ENCODE peak calls at places on chromosomes 12 and 14, in eight cellular contexts. L, Y, X, Q, D, C, U and G are unnamed samples.

GRCh38 chr12:50584135-50584534 is 79.3 kb downstream of the DIP2B start:
- DNase-seq in C (no peak), Q (no peak), L (no peak), Y (no peak), U (no peak), X (no peak), D (no peak), G (no peak)

GRCh38 chr14:69059658-69060648 is 80.9 kb upstream of the ACTN1 start:
- DNase-seq in Y (no peak), D (no peak), X (no peak), Q (no peak), U (no peak), L (peak), C (peak), G (peak)

GRCh38 chr12:25123126-25123525 is 71.8 kb downstream of the DNAI7 start:
- DNase-seq in D (no peak), Q (no peak), X (peak), L (no peak), C (no peak), U (no peak), Y (no peak), G (no peak)

GRCh38 chr12:53739285-53740129 is 12.3 kb upstream of the CALCOCO1 start:
- DNase-seq in U (no peak), C (no peak), Q (no peak), Y (peak), X (no peak), D (no peak), L (no peak), G (no peak)

GRCh38 chr12:124939428-124940142 is 25.1 kb upstream of the UBC start:
- DNase-seq in U (peak), D (peak), L (peak), C (peak), Q (peak), Y (peak), X (peak), G (peak)

GRCh38 chr14:72172075-72172474 is 239.8 kb downstream of the RGS6 start:
- DNase-seq in C (no peak), Y (no peak), L (no peak), U (no peak), X (no peak), Q (no peak), D (no peak), G (no peak)

GRCh38 chr14:22598099-22598895 is at the start of gene ABHD4:
- DNase-seq in U (peak), C (peak), Y (peak), D (peak), X (peak), L (peak), Q (peak), G (no peak)

GRCh38 chr14:20820063-20820904 is 17.6 kb upstream of the RNASE1 start:
- DNase-seq in X (no peak), U (no peak), Q (no peak), D (no peak), L (no peak), Y (peak), C (no peak), G (peak)

GRCh38 chr14:43119672-43120071 is 1387.4 kb downstream of the FSCB start:
- DNase-seq in D (peak), U (no peak), C (no peak), X (no peak), Y (no peak), L (no peak), Q (no peak), G (no peak)

GRCh38 chr14:36022765-36023415 is 153.6 kb downstream of the PTCSC3 start:
- DNase-seq in U (no peak), L (no peak), C (no peak), D (no peak), Q (no peak), Y (no peak), X (no peak), G (no peak)

GRCh38 chr14:52939427-52939826 is 11.4 kb downstream of the FERMT2 start:
- DNase-seq in L (no peak), Q (no peak), Y (no peak), D (no peak), X (no peak), U (no peak), C (no peak), G (no peak)

GRCh38 chr14:52937306-52937705 is 13.5 kb downstream of the FERMT2 start:
- DNase-seq in U (no peak), C (no peak), Q (no peak), Y (no peak), X (no peak), L (no peak), D (no peak), G (no peak)

GRCh38 chr14:52936437-52936836 is 14.4 kb downstream of the FERMT2 start:
- DNase-seq in Y (no peak), X (no peak), D (no peak), U (no peak), C (no peak), L (no peak), Q (no peak), G (no peak)

GRCh38 chr14:52935847-52936246 is 15.0 kb downstream of the FERMT2 start:
- DNase-seq in X (no peak), L (no peak), Y (no peak), C (no peak), D (no peak), U (no peak), Q (no peak), G (no peak)

GRCh38 chr14:52937869-52938268 is 13.0 kb downstream of the FERMT2 start:
- DNase-seq in Y (no peak), U (no peak), X (no peak), D (no peak), C (no peak), L (no peak), Q (no peak), G (no peak)
- H3K27ac ChIP-seq in Y (no peak), U (no peak), X (no peak), D (no peak), C (no peak), L (no peak), Q (no peak), G (no peak)

GRCh38 chr12:7116916-7117315 is 7.9 kb upstream of the C1RL start:
- DNase-seq in Q (no peak), X (no peak), D (no peak), C (no peak), Y (no peak), U (no peak), L (no peak), G (no peak)
- H3K27ac ChIP-seq in Q (no peak), X (no peak), D (no peak), C (no peak), Y (no peak), U (no peak), L (no peak), G (no peak)

GRCh38 chr14:26846388-26846787 is 248.6 kb upstream of the NOVA1 start:
- DNase-seq in Q (no peak), X (no peak), L (no peak), D (no peak), Y (no peak), C (no peak), U (no peak), G (no peak)

GRCh38 chr14:26849514-26849913 is 251.7 kb upstream of the NOVA1 start:
- DNase-seq in X (no peak), Q (no peak), Y (no peak), L (no peak), C (no peak), U (no peak), D (no peak), G (no peak)

GRCh38 chr14:26855051-26855753 is 257.4 kb upstream of the NOVA1 start:
- DNase-seq in Y (no peak), L (no peak), U (no peak), X (no peak), Q (no peak), C (peak), D (no peak), G (no peak)

GRCh38 chr14:26856832-26857508 is 259.1 kb upstream of the NOVA1 start:
- DNase-seq in D (no peak), U (no peak), Y (no peak), Q (no peak), C (no peak), X (no peak), L (no peak), G (no peak)

GRCh38 chr14:26851793-26852192 is 254.0 kb upstream of the NOVA1 start:
- DNase-seq in Q (no peak), X (no peak), L (no peak), D (no peak), Y (no peak), U (no peak), C (no peak), G (no peak)
- H3K27ac ChIP-seq in Q (no peak), X (no peak), L (no peak), D (no peak), Y (no peak), U (no peak), C (no peak), G (no peak)

DNA sequence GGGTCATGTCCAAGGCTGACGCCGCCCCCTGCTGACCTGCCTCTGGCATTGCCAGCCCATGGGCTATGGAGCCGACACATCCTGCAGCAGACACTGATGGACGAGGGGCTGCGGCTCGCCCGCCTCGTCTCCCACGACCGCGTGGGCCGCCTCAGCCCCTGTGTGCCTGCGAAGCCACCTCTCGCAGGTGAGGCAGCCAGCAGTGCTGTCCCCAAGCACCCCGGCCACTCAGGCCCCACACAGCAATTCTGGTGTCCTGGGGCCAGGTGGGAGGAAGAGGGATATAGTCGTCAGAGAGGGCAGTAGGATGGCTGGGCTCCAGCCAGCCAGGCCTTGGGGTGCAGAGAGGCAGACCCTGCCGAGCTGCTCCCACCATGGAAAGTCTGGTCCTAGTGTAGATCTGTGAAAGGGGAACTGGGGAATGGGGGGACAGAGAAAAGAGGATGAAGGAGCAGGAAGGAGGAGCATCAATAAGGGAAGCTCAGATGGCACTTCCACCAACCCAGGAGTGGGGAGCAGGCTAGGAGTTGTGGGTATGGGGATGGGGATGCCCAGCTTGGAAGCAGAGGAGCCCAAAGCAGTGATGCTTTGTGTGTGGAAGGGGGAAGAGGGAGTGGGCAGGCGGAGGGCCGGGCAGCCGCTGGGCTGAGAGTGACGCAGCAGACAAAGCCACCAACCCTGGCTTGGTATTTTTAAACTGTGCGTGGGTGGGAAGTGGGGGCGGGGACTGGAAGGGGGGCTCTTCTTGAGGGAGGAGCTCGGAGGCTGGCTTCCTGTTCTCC is 4.7 kb downstream of the NAB2 start:
- DNase-seq in L (peak), U (peak), Q (peak), Y (peak), X (peak), D (peak), C (peak), G (no peak)
- H3K27ac ChIP-seq in L (no peak), U (peak), Q (peak), Y (peak), X (no peak), D (peak), C (no peak), G (no peak)

DNA sequence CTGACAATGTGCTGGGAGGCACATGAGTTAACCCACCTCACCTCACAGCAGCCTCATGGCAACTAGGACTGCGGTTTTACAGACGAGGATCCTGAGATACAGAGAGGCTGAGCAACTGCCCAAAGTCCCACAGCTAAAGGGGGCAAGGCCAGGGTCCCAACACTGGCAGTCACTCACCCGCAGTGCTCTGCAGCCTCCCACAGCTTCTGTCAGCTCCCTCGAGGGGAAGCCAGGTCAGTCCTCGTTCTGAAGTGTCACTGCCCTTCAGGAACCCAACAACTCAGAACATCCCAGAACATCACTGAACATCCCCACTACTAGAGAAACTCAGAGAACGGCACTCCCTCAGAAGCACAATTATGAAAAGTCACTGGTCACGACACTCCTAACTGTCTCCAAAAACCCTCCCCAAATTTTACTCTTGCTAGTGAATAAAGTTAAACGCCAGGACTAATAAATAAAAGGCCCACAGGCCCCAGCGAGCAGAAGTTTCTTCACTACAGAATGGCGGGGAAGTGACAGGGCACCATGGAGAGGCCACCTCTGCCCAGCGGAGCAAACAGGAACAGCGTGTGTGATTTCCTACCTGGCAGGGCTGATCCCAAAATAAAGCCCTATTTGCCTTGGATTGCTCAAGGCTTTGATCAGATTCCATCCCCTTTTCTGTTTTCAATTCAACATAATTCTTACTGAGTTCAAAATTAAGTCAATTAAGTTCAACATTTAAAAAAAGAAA is 75.1 kb downstream of the TTC7B start:
- DNase-seq in D (no peak), Y (no peak), Q (no peak), X (no peak), U (no peak), L (no peak), C (no peak), G (no peak)
- H3K27ac ChIP-seq in D (no peak), Y (no peak), Q (no peak), X (no peak), U (no peak), L (no peak), C (no peak), G (no peak)

DNA sequence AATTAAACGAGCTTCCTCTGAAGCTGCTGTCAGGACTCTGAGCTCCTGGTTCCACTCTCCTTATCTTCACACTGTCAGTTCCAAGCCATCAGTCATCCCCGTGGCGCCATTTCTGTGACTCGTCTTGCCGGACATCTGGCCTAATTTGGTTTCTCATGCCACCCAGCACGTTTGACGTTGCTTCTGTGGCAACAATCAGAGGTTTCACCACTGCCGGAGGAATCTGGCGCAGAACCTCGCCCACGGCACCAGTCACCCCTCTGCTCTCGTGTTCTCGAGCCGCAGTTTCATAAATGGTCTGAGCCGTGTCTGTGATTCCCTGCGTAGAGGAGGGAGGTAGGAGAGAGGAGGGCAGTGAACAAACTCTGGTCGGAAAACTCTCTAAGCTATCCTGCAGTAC is 29.7 kb downstream of the BDKRB1 start:
- DNase-seq in C (no peak), D (no peak), Q (no peak), Y (no peak), X (no peak), U (peak), L (peak), G (no peak)
- H3K27ac ChIP-seq in C (no peak), D (no peak), Q (no peak), Y (no peak), X (no peak), U (peak), L (peak), G (no peak)